ENCODE peak calls at places on chromosome 3, in ten cellular contexts. F is heart right ventricle, H is heart left ventricle, Y is fibroblast of lung, R is GM23248, Q is BE2C, X is body of pancreas, N is ascending aorta, L is Panc1, P is left lung. S is an unnamed sample. For H3K9me3, the result is how much of the 10 kb centered on the place peaks cover.

GRCh38 chr3:9247361-9248231 is 1.9 kb downstream of the SRGAP3 start:
- DNase-seq in Q (no peak), L (no peak), F (no peak), P (no peak), H (no peak), R (peak), X (no peak), N (no peak), Y (no peak), S (no peak)

GRCh38 chr3:48709051-48709461 is 8.0 kb downstream of the IP6K2 start:
- DNase-seq in L (no peak), Q (no peak), F (no peak), R (peak), N (no peak), Y (peak), X (no peak), H (no peak), P (no peak), S (no peak)

GRCh38 chr3:126894516-126894915 is 88.4 kb upstream of the PLXNA1 start:
- DNase-seq in H (no peak), X (no peak), F (no peak), N (no peak), Y (no peak), L (no peak), P (no peak), Q (no peak), R (no peak), S (no peak)

GRCh38 chr3:181103605-181104004 is 114.1 kb upstream of the DNAJC19 start:
- DNase-seq in Q (peak), R (no peak), F (no peak), P (no peak), N (no peak), X (no peak), H (no peak), Y (no peak), L (no peak), S (no peak)

GRCh38 chr3:9067352-9067975 is 104.2 kb upstream of the RAD18 start:
- DNase-seq in R (peak), L (peak), Q (peak), P (no peak), Y (peak), F (no peak), H (no peak), X (peak), N (no peak), S (no peak)

GRCh38 chr3:134407247-134407640 is 33.0 kb upstream of the AMOTL2 start:
- DNase-seq in P (no peak), Y (peak), X (no peak), Q (no peak), N (no peak), H (no peak), R (peak), F (no peak), L (no peak), S (no peak)

GRCh38 chr3:156674911-156675743 is 737 bp downstream of the TIPARP start:
- DNase-seq in P (peak), N (no peak), Q (peak), X (peak), R (peak), Y (no peak), H (peak), F (peak), L (no peak), S (peak)

GRCh38 chr3:44104668-44105321 is 136.9 kb upstream of the TOPAZ1 start:
- DNase-seq in L (peak), N (no peak), R (peak), Q (no peak), P (no peak), F (no peak), X (peak), Y (peak), H (no peak), S (no peak)

GRCh38 chr3:18968120-18968519 is 180.2 kb upstream of the KCNH8 start:
- DNase-seq in X (no peak), H (no peak), N (no peak), F (no peak), Y (no peak), R (no peak), L (no peak), Q (no peak), P (no peak), S (no peak)

GRCh38 chr3:196471551-196471950 is 32.0 kb downstream of the RNF168 start:
- DNase-seq in P (no peak), F (no peak), Y (peak), Q (no peak), H (no peak), L (no peak), N (no peak), X (no peak), R (peak), S (no peak)

GRCh38 chr3:12040902-12041301 is 36.7 kb downstream of the SYN2 start:
- DNase-seq in X (no peak), Y (no peak), P (no peak), Q (peak), H (no peak), R (no peak), N (no peak), L (no peak), F (no peak), S (no peak)

GRCh38 chr3:123861081-123861836 is 22.9 kb downstream of the MYLK start:
- DNase-seq in X (no peak), H (no peak), L (no peak), F (no peak), N (no peak), Y (no peak), R (no peak), Q (no peak), P (no peak), S (no peak)

GRCh38 chr3:124669470-124669869 is 60.8 kb upstream of the UMPS start:
- DNase-seq in L (no peak), R (peak), Q (no peak), F (no peak), Y (peak), X (no peak), N (no peak), P (no peak), H (no peak), S (no peak)

GRCh38 chr3:30462725-30463124 is 143.7 kb upstream of the TGFBR2 start:
- DNase-seq in P (no peak), H (no peak), L (no peak), Q (no peak), N (no peak), Y (no peak), X (no peak), R (no peak), F (no peak), S (no peak)

GRCh38 chr3:146528954-146529353 is 15.5 kb downstream of the PLSCR1 start:
- DNase-seq in P (no peak), Q (no peak), R (peak), H (no peak), X (no peak), F (no peak), Y (peak), L (no peak), N (no peak), S (no peak)

GRCh38 chr3:22861426-22861825 is 341.7 kb upstream of the UBE2E2 start:
- DNase-seq in N (no peak), Q (no peak), L (no peak), Y (no peak), X (no peak), P (no peak), H (no peak), R (no peak), F (no peak), S (no peak)

GRCh38 chr3:113249111-113249510 is 37.8 kb downstream of the BOC start:
- DNase-seq in Y (peak), P (no peak), N (no peak), R (peak), X (peak), L (no peak), H (no peak), F (no peak), Q (no peak), S (no peak)

GRCh38 chr3:10932596-10932995 is 60.0 kb upstream of the SLC6A1 start:
- DNase-seq in H (no peak), F (no peak), Y (no peak), Q (no peak), N (no peak), P (no peak), X (no peak), L (no peak), R (no peak), S (peak)

GRCh38 chr3:196472286-196472685 is 31.3 kb downstream of the RNF168 start:
- DNase-seq in L (no peak), H (no peak), P (no peak), R (no peak), Y (no peak), Q (no peak), N (no peak), F (no peak), X (no peak), S (no peak)

GRCh38 chr3:107431048-107431297 is 53.7 kb downstream of the CCDC54 start:
- DNase-seq in L (no peak), H (no peak), R (no peak), Q (no peak), F (no peak), N (no peak), X (no peak), P (no peak), Y (no peak), S (peak)

GRCh38 chr3:27114684-27115083 is 254.5 kb downstream of the NEK10 start:
- DNase-seq in Q (no peak), N (no peak), F (no peak), Y (peak), P (no peak), H (no peak), X (no peak), R (peak), L (peak), S (no peak)

GRCh38 chr3:81816473-81817260 is 55.2 kb upstream of the GBE1 start:
- DNase-seq in F (no peak), N (no peak), Q (no peak), L (no peak), X (peak), R (peak), H (no peak), P (no peak), Y (peak), S (no peak)

GRCh38 chr3:17747184-17747889 is 4.9 kb upstream of the TBC1D5 start:
- DNase-seq in F (no peak), X (no peak), Q (no peak), R (no peak), Y (peak), P (no peak), L (no peak), H (no peak), N (no peak), S (no peak)

GRCh38 chr3:23807161-23808015 is 1.6 kb downstream of the UBE2E1 start:
- DNase-seq in Q (no peak), Y (peak), N (no peak), F (no peak), L (no peak), P (no peak), X (no peak), H (no peak), R (peak), S (no peak)

GRCh38 chr3:132785292-132785691 is 63.1 kb upstream of the NPHP3 start:
- DNase-seq in X (no peak), R (peak), L (no peak), P (no peak), N (no peak), Q (no peak), Y (peak), F (no peak), H (no peak), S (no peak)

GRCh38 chr3:196235452-196236122 is 19.3 kb downstream of the SLC51A start:
- DNase-seq in Q (no peak), P (no peak), X (no peak), R (no peak), F (no peak), L (no peak), Y (no peak), H (no peak), N (no peak), S (no peak)

GRCh38 chr3:64900916-64901903 is 213.4 kb upstream of the ADAMTS9 start:
- DNase-seq in L (no peak), Y (peak), F (no peak), P (no peak), Q (no peak), H (no peak), X (no peak), N (no peak), R (peak), S (no peak)

GRCh38 chr3:172065967-172066762 is 26.8 kb downstream of the FNDC3B start:
- DNase-seq in P (no peak), Y (peak), F (no peak), Q (no peak), R (peak), N (no peak), L (no peak), X (peak), H (no peak), S (no peak)

GRCh38 chr3:154078672-154079071 is 42.5 kb upstream of the ARHGEF26 start:
- DNase-seq in P (no peak), X (no peak), F (no peak), N (no peak), H (no peak), Q (no peak), Y (no peak), L (no peak), R (no peak), S (no peak)

DNA sequence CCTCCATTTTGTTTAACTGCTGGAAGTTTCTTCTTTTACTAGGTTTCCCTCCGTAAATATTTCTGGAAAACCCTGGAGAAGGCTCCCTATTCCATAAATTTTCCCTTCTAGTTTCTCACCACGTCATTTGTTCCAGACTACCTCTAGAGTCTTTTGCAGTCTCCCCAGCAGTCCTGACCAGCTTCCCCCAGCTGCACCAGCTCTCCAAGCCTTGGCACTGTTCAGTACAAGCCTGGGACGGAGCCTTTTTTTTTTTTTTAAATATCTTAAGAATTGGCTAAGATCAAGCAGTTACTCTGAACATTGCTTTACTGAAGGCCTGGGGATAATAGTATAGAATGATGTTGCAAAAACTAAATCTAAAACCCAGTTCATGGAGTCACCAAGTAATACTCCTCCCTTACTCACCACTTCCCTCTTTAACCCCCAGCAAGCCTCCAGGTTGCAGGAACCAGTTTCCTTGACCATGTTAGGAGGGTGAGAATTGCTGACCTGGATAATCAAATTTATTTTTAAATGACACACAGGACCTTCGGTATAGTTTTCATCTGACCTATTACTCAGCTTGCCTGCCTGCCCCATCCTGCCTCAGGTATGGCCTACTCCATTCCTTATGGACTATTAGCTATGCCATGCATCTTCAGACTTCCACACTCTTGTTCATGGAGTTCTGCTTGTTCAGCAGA is 723 bp downstream of the RTP4 start:
- DNase-seq in L (no peak), P (no peak), Y (no peak), N (no peak), H (no peak), F (no peak), Q (no peak), R (peak), X (no peak), S (no peak)
- H3K4me3 ChIP-seq in L (peak), P (peak), Y (peak), N (peak), H (peak), F (peak), Q (no peak), R (peak), X (peak), S (peak)

GRCh38 chr3:13902648-13903238 is 22.9 kb upstream of the WNT7A start:
- DNase-seq in P (no peak), Q (no peak), H (no peak), N (no peak), X (no peak), Y (no peak), R (no peak), L (no peak), F (no peak), S (no peak)
- H3K9me3 ChIP-seq in P (under half), Q (under half), H (under half), N (under half), X (under half), Y (under half), R (under half), L (under half), F (half or more), S (half or more)

GRCh38 chr3:50266808-50267207 is 2.1 kb upstream of the SEMA3B start:
- DNase-seq in P (no peak), Y (no peak), H (no peak), N (no peak), L (no peak), X (no peak), Q (no peak), F (no peak), R (no peak), S (no peak)

GRCh38 chr3:50267280-50267913 is 1.6 kb upstream of the SEMA3B start:
- DNase-seq in X (peak), Q (no peak), F (peak), Y (peak), L (no peak), H (peak), N (no peak), R (peak), P (peak), S (no peak)

GRCh38 chr3:50264389-50264963 is 4.5 kb upstream of the SEMA3B start:
- DNase-seq in R (peak), L (no peak), Q (peak), H (no peak), P (peak), X (peak), Y (peak), N (peak), F (peak), S (no peak)

GRCh38 chr3:50264964-50265485 is 3.9 kb upstream of the SEMA3B start:
- DNase-seq in L (no peak), F (peak), Y (no peak), N (no peak), X (no peak), Q (no peak), H (no peak), P (no peak), R (no peak), S (no peak)

DNA sequence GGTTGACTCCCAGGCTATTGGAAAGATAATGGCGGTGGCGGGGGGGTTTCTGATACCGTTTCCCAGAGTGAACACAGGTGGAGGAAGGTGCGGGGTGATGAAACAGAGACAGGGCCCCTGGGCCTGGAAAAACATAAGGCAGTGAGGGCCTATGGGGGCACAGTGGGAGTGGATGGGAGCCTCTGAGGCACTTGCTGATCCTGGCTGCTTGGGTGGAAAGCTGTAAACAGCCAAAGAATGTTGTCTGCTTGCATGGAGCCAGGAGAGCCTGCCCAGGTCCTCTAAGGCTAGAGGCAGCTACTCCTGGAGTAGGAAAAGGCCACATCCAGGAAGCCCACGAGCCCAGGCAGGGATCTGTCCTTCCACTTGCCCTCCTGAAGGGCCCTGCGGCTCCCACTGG is 3.0 kb upstream of the SEMA3B start:
- DNase-seq in Q (no peak), P (no peak), X (no peak), H (no peak), F (no peak), N (no peak), Y (no peak), R (no peak), L (no peak), S (no peak)
- H3K4me3 ChIP-seq in Q (no peak), P (no peak), X (no peak), H (no peak), F (peak), N (no peak), Y (no peak), R (no peak), L (no peak), S (no peak)

GRCh38 chr3:6168242-6168641 is 692.7 kb upstream of the GRM7 start:
- DNase-seq in R (no peak), Y (no peak), P (no peak), L (no peak), N (no peak), F (no peak), X (no peak), Q (no peak), H (no peak), S (no peak)
- H3K9me3 ChIP-seq in R (under half), Y (under half), P (under half), L (under half), N (under half), F (under half), X (under half), Q (under half), H (under half), S (under half)

GRCh38 chr3:191330309-191330712 is at the start of gene UTS2B:
- DNase-seq in Y (peak), R (peak), Q (no peak), H (no peak), L (peak), X (peak), N (no peak), F (no peak), P (no peak), S (no peak)

GRCh38 chr3:191329654-191330308 is 545 bp downstream of the UTS2B start:
- DNase-seq in F (peak), P (peak), R (peak), H (peak), Q (peak), X (peak), N (no peak), L (no peak), Y (peak), S (peak)

GRCh38 chr3:191328963-191329653 is at the start of gene CCDC50:
- DNase-seq in F (peak), H (peak), Y (peak), Q (peak), N (peak), X (peak), P (peak), L (no peak), R (peak), S (peak)

GRCh38 chr3:191333481-191333880 is 3.2 kb upstream of the UTS2B start:
- DNase-seq in X (no peak), Q (no peak), F (no peak), Y (no peak), N (no peak), H (no peak), L (no peak), P (no peak), R (no peak), S (no peak)

GRCh38 chr3:191331443-191331842 is 1.1 kb upstream of the UTS2B start:
- DNase-seq in P (no peak), Q (no peak), H (no peak), X (no peak), Y (peak), R (peak), N (no peak), L (peak), F (no peak), S (no peak)
- H3K4me3 ChIP-seq in P (peak), Q (no peak), H (peak), X (no peak), Y (peak), R (peak), N (peak), L (peak), F (peak), S (peak)

GRCh38 chr3:177652556-177653290 is 455.4 kb upstream of the TBL1XR1 start:
- DNase-seq in Y (no peak), F (no peak), R (no peak), Q (no peak), P (no peak), X (no peak), N (no peak), H (no peak), L (no peak), S (no peak)
- H3K9me3 ChIP-seq in Y (under half), F (under half), R (under half), Q (under half), P (under half), X (under half), N (under half), H (under half), L (under half), S (under half)

DNA sequence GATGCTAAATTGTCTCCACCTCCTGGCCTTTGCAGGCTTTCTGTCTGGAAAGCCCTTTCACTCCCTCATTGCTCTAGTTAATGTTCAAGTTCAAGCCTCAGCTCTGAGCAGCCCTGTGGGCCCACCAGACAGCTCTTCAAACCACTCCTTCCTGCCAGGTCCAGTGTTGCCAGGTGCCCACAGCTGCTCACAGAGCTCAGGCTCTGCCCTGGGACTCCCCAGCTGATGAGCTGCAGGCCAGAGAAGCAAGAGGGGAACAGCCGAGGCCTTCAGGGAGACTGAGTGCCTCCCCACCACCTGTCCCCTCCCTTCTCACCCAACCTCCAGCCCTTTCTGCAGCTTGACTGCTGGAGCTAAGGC is 1.3 kb upstream of the ZBTB47 start:
- DNase-seq in P (no peak), Q (no peak), R (peak), H (no peak), F (no peak), N (no peak), X (no peak), Y (no peak), L (no peak), S (no peak)
- H3K4me3 ChIP-seq in P (no peak), Q (no peak), R (peak), H (no peak), F (peak), N (peak), X (no peak), Y (peak), L (no peak), S (peak)

GRCh38 chr3:25493246-25493645 is 65.2 kb downstream of the RARB start:
- DNase-seq in H (no peak), N (no peak), X (no peak), F (no peak), Q (no peak), Y (peak), P (no peak), L (no peak), R (peak), S (no peak)

GRCh38 chr3:25485673-25486072 is 57.6 kb downstream of the RARB start:
- DNase-seq in H (no peak), N (no peak), R (no peak), Y (no peak), L (no peak), X (no peak), Q (no peak), F (no peak), P (no peak), S (no peak)

GRCh38 chr3:25493786-25494185 is 65.7 kb downstream of the RARB start:
- DNase-seq in P (no peak), F (no peak), R (peak), Y (peak), N (no peak), Q (no peak), H (no peak), L (no peak), X (no peak), S (no peak)

GRCh38 chr3:25486932-25487331 is 58.9 kb downstream of the RARB start:
- DNase-seq in Y (no peak), X (no peak), P (no peak), F (no peak), R (no peak), H (no peak), N (no peak), L (no peak), Q (no peak), S (no peak)

GRCh38 chr3:25489858-25490591 is 62.0 kb downstream of the RARB start:
- DNase-seq in R (no peak), P (no peak), Q (no peak), Y (no peak), N (no peak), H (no peak), X (no peak), F (no peak), L (no peak), S (no peak)
- H3K9me3 ChIP-seq in R (under half), P (under half), Q (under half), Y (under half), N (under half), H (under half), X (under half), F (under half), L (under half), S (under half)

S was measured in breast epithelium.